ENCODE peak calls at places on chromosomes 13 and 19, in ten cellular contexts. One of them, this sample, is unnamed.

GRCh38 chr19:45098521-45099464 is 5.8 kb downstream of the PPP1R37 start:
- DNase-seq in cardiac muscle cell: peak; percentile 65
- DNase-seq in heart left ventricle: peak; percentile 37
- DNase-seq in HepG2: peak; percentile 40
- DNase-seq in SJSA1: no peak
- DNase-seq in body of pancreas: no peak
- DNase-seq in PC-3: no peak
- DNase-seq in GM23248: peak; percentile 48
- DNase-seq in stomach: peak; percentile 79
- DNase-seq in CD4-positive, CD25-positive, alpha-beta regulatory T cell: no peak
- DNase-seq in this sample: no peak

GRCh38 chr19:35315883-35316282 is 13.1 kb upstream of the CD22 start:
- DNase-seq in body of pancreas: no peak
- DNase-seq in PC-3: no peak
- DNase-seq in stomach: no peak
- DNase-seq in SJSA1: no peak
- DNase-seq in CD4-positive, CD25-positive, alpha-beta regulatory T cell: no peak
- DNase-seq in HepG2: peak; percentile 67
- DNase-seq in GM23248: no peak
- DNase-seq in heart left ventricle: no peak
- DNase-seq in cardiac muscle cell: no peak
- DNase-seq in this sample: no peak

GRCh38 chr13:42990147-42990990 is 1.7 kb downstream of the EPSTI1 start:
- DNase-seq in body of pancreas: no peak
- DNase-seq in heart left ventricle: no peak
- DNase-seq in stomach: no peak
- DNase-seq in CD4-positive, CD25-positive, alpha-beta regulatory T cell: peak; percentile 55
- DNase-seq in cardiac muscle cell: no peak
- DNase-seq in PC-3: no peak
- DNase-seq in HepG2: no peak
- DNase-seq in GM23248: peak; percentile 30
- DNase-seq in SJSA1: no peak
- DNase-seq in this sample: peak; percentile 62

GRCh38 chr13:43908156-43909126 is 28.7 kb downstream of the LACC1 start:
- DNase-seq in GM23248: peak; percentile 77
- DNase-seq in cardiac muscle cell: peak; percentile 77
- DNase-seq in HepG2: peak; percentile 20
- DNase-seq in PC-3: peak; percentile 79
- DNase-seq in heart left ventricle: no peak
- DNase-seq in stomach: no peak
- DNase-seq in body of pancreas: no peak
- DNase-seq in CD4-positive, CD25-positive, alpha-beta regulatory T cell: peak; percentile 44
- DNase-seq in SJSA1: no peak
- DNase-seq in this sample: peak; percentile 49

GRCh38 chr19:11214387-11214786 is 17.0 kb upstream of the KANK2 start:
- DNase-seq in HepG2: no peak
- DNase-seq in SJSA1: no peak
- DNase-seq in PC-3: no peak
- DNase-seq in GM23248: no peak
- DNase-seq in CD4-positive, CD25-positive, alpha-beta regulatory T cell: no peak
- DNase-seq in body of pancreas: no peak
- DNase-seq in cardiac muscle cell: no peak
- DNase-seq in stomach: no peak
- DNase-seq in heart left ventricle: no peak
- DNase-seq in this sample: no peak

GRCh38 chr19:15197275-15198005 is 3.4 kb downstream of the NOTCH3 start:
- DNase-seq in GM23248: peak; percentile 37
- DNase-seq in cardiac muscle cell: peak; percentile 49
- DNase-seq in body of pancreas: no peak
- DNase-seq in PC-3: no peak
- DNase-seq in HepG2: no peak
- DNase-seq in SJSA1: no peak
- DNase-seq in CD4-positive, CD25-positive, alpha-beta regulatory T cell: no peak
- DNase-seq in heart left ventricle: no peak
- DNase-seq in stomach: no peak
- DNase-seq in this sample: no peak

GRCh38 chr13:49308104-49308875 is 60.6 kb downstream of the CDADC1 start:
- DNase-seq in PC-3: no peak
- DNase-seq in stomach: peak; percentile 86
- DNase-seq in SJSA1: no peak
- DNase-seq in body of pancreas: peak; percentile 78
- DNase-seq in CD4-positive, CD25-positive, alpha-beta regulatory T cell: no peak
- DNase-seq in GM23248: peak; percentile 85
- DNase-seq in HepG2: peak; percentile 63
- DNase-seq in heart left ventricle: peak; percentile 78
- DNase-seq in cardiac muscle cell: peak; percentile 81
- DNase-seq in this sample: no peak

GRCh38 chr13:112722433-112723250 is 32.8 kb downstream of the ATP11A start:
- DNase-seq in SJSA1: peak; percentile 62
- DNase-seq in CD4-positive, CD25-positive, alpha-beta regulatory T cell: no peak
- DNase-seq in heart left ventricle: peak; percentile 77
- DNase-seq in cardiac muscle cell: peak; percentile 93
- DNase-seq in body of pancreas: peak; percentile 75
- DNase-seq in GM23248: peak; percentile 65
- DNase-seq in PC-3: peak; percentile 77
- DNase-seq in HepG2: peak; percentile 78
- DNase-seq in stomach: peak; percentile 79
- DNase-seq in this sample: peak; percentile 91

GRCh38 chr19:2166741-2167738 is 3.3 kb downstream of the DOT1L start:
- DNase-seq in body of pancreas: peak; percentile 81
- DNase-seq in GM23248: peak; percentile 92
- DNase-seq in stomach: peak; percentile 95
- DNase-seq in PC-3: peak; percentile 70
- DNase-seq in HepG2: peak; percentile 79
- DNase-seq in CD4-positive, CD25-positive, alpha-beta regulatory T cell: no peak
- DNase-seq in cardiac muscle cell: peak; percentile 83
- DNase-seq in heart left ventricle: peak; percentile 86
- DNase-seq in SJSA1: no peak
- DNase-seq in this sample: peak; percentile 70

GRCh38 chr19:38252935-38253691 is 3.1 kb downstream of the PPP1R14A start:
- DNase-seq in heart left ventricle: peak; percentile 73
- DNase-seq in PC-3: no peak
- DNase-seq in SJSA1: no peak
- DNase-seq in body of pancreas: no peak
- DNase-seq in stomach: peak; percentile 42
- DNase-seq in cardiac muscle cell: no peak
- DNase-seq in HepG2: no peak
- DNase-seq in GM23248: no peak
- DNase-seq in CD4-positive, CD25-positive, alpha-beta regulatory T cell: no peak
- DNase-seq in this sample: no peak

GRCh38 chr19:2038284-2039081 is 12.6 kb downstream of the MKNK2 start:
- DNase-seq in CD4-positive, CD25-positive, alpha-beta regulatory T cell: no peak
- DNase-seq in HepG2: no peak
- DNase-seq in stomach: no peak
- DNase-seq in body of pancreas: no peak
- DNase-seq in GM23248: no peak
- DNase-seq in heart left ventricle: no peak
- DNase-seq in SJSA1: peak; percentile 41
- DNase-seq in PC-3: no peak
- DNase-seq in cardiac muscle cell: no peak
- DNase-seq in this sample: no peak

GRCh38 chr13:50838031-50838430 is 5.5 kb downstream of the DLEU7 start:
- DNase-seq in CD4-positive, CD25-positive, alpha-beta regulatory T cell: no peak
- DNase-seq in cardiac muscle cell: no peak
- DNase-seq in heart left ventricle: no peak
- DNase-seq in body of pancreas: no peak
- DNase-seq in PC-3: no peak
- DNase-seq in SJSA1: no peak
- DNase-seq in GM23248: peak; percentile 56
- DNase-seq in HepG2: no peak
- DNase-seq in stomach: no peak
- DNase-seq in this sample: no peak

GRCh38 chr13:33144358-33144784 is 128.1 kb downstream of the KL start:
- DNase-seq in SJSA1: no peak
- DNase-seq in heart left ventricle: no peak
- DNase-seq in stomach: no peak
- DNase-seq in GM23248: no peak
- DNase-seq in cardiac muscle cell: no peak
- DNase-seq in CD4-positive, CD25-positive, alpha-beta regulatory T cell: no peak
- DNase-seq in PC-3: no peak
- DNase-seq in body of pancreas: no peak
- DNase-seq in HepG2: no peak
- DNase-seq in this sample: no peak

GRCh38 chr13:44549461-44549860 is 26.7 kb downstream of the TSC22D1 start:
- DNase-seq in CD4-positive, CD25-positive, alpha-beta regulatory T cell: no peak
- DNase-seq in GM23248: no peak
- DNase-seq in body of pancreas: no peak
- DNase-seq in heart left ventricle: no peak
- DNase-seq in cardiac muscle cell: no peak
- DNase-seq in HepG2: no peak
- DNase-seq in SJSA1: no peak
- DNase-seq in PC-3: no peak
- DNase-seq in stomach: no peak
- DNase-seq in this sample: no peak

GRCh38 chr13:113783966-113784644 is 25.1 kb downstream of the TMEM255B start:
- DNase-seq in SJSA1: peak; percentile 52
- DNase-seq in PC-3: no peak
- DNase-seq in HepG2: no peak
- DNase-seq in CD4-positive, CD25-positive, alpha-beta regulatory T cell: no peak
- DNase-seq in cardiac muscle cell: no peak
- DNase-seq in body of pancreas: no peak
- DNase-seq in stomach: no peak
- DNase-seq in GM23248: no peak
- DNase-seq in heart left ventricle: no peak
- DNase-seq in this sample: no peak
- H3K27me3 ChIP-seq in SJSA1: peaks cover 24% of the 10 kb centered on the region
- H3K27me3 ChIP-seq in PC-3: no peaks in the 10 kb centered on the region
- H3K27me3 ChIP-seq in HepG2: peaks cover 3% of the 10 kb centered on the region
- H3K27me3 ChIP-seq in CD4-positive, CD25-positive, alpha-beta regulatory T cell: peaks cover 8% of the 10 kb centered on the region
- H3K27me3 ChIP-seq in cardiac muscle cell: peaks cover 12% of the 10 kb centered on the region
- H3K27me3 ChIP-seq in body of pancreas: no peaks in the 10 kb centered on the region
- H3K27me3 ChIP-seq in stomach: no peaks in the 10 kb centered on the region
- H3K27me3 ChIP-seq in GM23248: peaks cover 3% of the 10 kb centered on the region
- H3K27me3 ChIP-seq in heart left ventricle: no peaks in the 10 kb centered on the region
- H3K27me3 ChIP-seq in this sample: no peaks in the 10 kb centered on the region

DNA sequence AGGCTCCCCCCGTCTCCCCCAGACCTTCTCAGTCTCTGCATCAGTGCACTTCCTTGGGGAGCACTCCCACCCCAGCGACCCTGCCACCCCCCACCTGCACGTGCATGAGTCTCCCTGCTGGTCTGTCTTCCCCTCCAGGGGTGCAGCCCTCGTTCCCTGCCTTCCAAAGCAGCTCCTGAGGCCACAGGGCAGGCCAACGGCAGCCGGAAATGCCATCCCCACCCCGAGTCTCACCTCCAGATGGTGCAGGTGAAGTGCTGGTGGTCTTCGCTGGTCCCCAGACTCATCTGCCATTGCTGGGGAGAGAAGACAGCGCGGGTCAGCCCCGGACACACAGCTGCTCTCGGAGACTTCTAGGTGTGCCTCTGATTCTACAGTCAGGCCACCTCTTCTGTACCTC is 5.5 kb downstream of the MYDGF start:
- DNase-seq in GM23248: no peak
- DNase-seq in CD4-positive, CD25-positive, alpha-beta regulatory T cell: no peak
- DNase-seq in HepG2: no peak
- DNase-seq in cardiac muscle cell: no peak
- DNase-seq in SJSA1: no peak
- DNase-seq in heart left ventricle: no peak
- DNase-seq in PC-3: no peak
- DNase-seq in body of pancreas: no peak
- DNase-seq in stomach: no peak
- DNase-seq in this sample: no peak
- H3K36me3 ChIP-seq in GM23248: peaks cover 31% of the 10 kb centered on the region
- H3K36me3 ChIP-seq in CD4-positive, CD25-positive, alpha-beta regulatory T cell: peaks cover 58% of the 10 kb centered on the region
- H3K36me3 ChIP-seq in HepG2: peaks cover 66% of the 10 kb centered on the region
- H3K36me3 ChIP-seq in cardiac muscle cell: peaks cover 12% of the 10 kb centered on the region
- H3K36me3 ChIP-seq in SJSA1: peaks cover 87% of the 10 kb centered on the region
- H3K36me3 ChIP-seq in heart left ventricle: peaks cover 85% of the 10 kb centered on the region
- H3K36me3 ChIP-seq in PC-3: peaks cover 52% of the 10 kb centered on the region
- H3K36me3 ChIP-seq in body of pancreas: peaks cover 12% of the 10 kb centered on the region
- H3K36me3 ChIP-seq in stomach: peaks cover 89% of the 10 kb centered on the region
- H3K36me3 ChIP-seq in this sample: peaks cover 11% of the 10 kb centered on the region

DNA sequence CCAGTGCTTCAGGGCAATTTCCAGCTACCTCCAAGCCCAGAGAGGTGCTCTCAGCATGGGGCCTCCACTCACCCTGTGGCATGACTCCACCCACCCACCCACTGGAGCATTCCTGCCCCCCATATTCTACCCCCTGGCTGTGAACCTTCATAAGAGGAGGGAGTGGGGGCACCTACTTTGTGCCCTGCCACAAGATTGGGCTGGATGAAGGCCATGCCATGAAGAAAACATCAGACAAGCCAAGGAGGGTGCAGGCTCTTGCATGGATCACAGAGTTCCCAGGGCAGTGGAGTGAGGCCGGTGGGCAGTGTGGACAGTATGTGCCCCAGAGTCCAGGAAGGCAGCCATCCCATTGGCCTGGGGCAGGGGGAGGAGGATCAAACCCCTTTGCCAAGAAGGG is 97.8 kb downstream of the UQCRFS1 start:
- DNase-seq in HepG2: no peak
- DNase-seq in heart left ventricle: no peak
- DNase-seq in GM23248: no peak
- DNase-seq in SJSA1: no peak
- DNase-seq in cardiac muscle cell: no peak
- DNase-seq in stomach: no peak
- DNase-seq in CD4-positive, CD25-positive, alpha-beta regulatory T cell: no peak
- DNase-seq in PC-3: no peak
- DNase-seq in body of pancreas: no peak
- DNase-seq in this sample: no peak
- H3K27me3 ChIP-seq in HepG2: no peaks in the 10 kb centered on the region
- H3K27me3 ChIP-seq in heart left ventricle: no peaks in the 10 kb centered on the region
- H3K27me3 ChIP-seq in GM23248: peaks cover 6% of the 10 kb centered on the region
- H3K27me3 ChIP-seq in SJSA1: no peaks in the 10 kb centered on the region
- H3K27me3 ChIP-seq in cardiac muscle cell: peaks cover 3% of the 10 kb centered on the region
- H3K27me3 ChIP-seq in stomach: no peaks in the 10 kb centered on the region
- H3K27me3 ChIP-seq in CD4-positive, CD25-positive, alpha-beta regulatory T cell: no peaks in the 10 kb centered on the region
- H3K27me3 ChIP-seq in PC-3: no peaks in the 10 kb centered on the region
- H3K27me3 ChIP-seq in body of pancreas: no peaks in the 10 kb centered on the region
- H3K27me3 ChIP-seq in this sample: no peaks in the 10 kb centered on the region

DNA sequence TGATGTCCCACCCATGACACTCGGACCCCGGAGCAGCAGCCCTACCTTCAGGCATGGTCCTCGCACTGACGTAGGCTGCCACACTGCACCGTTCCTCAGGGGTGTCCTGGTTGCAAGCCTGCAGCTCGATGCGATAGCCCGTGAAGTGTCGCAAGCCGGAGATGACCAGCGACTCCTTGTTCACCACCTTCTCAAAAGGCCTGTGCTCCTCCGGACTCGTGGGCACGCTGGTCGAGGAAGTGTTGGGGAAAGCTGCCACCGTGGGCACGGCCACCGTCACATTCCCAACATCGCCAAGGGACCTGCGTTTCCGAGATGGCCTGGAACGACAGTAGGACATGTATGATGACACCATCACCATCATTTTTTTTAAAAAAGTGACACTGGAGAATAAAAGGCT is 73.3 kb downstream of the ZNF557 start:
- DNase-seq in cardiac muscle cell: no peak
- DNase-seq in GM23248: no peak
- DNase-seq in PC-3: no peak
- DNase-seq in HepG2: no peak
- DNase-seq in SJSA1: no peak
- DNase-seq in body of pancreas: no peak
- DNase-seq in heart left ventricle: no peak
- DNase-seq in CD4-positive, CD25-positive, alpha-beta regulatory T cell: no peak
- DNase-seq in stomach: no peak
- DNase-seq in this sample: no peak
- H3K36me3 ChIP-seq in cardiac muscle cell: peaks cover 20% of the 10 kb centered on the region
- H3K36me3 ChIP-seq in GM23248: peaks cover 3% of the 10 kb centered on the region
- H3K36me3 ChIP-seq in PC-3: peaks cover 4% of the 10 kb centered on the region
- H3K36me3 ChIP-seq in HepG2: peaks cover 48% of the 10 kb centered on the region
- H3K36me3 ChIP-seq in SJSA1: no peaks in the 10 kb centered on the region
- H3K36me3 ChIP-seq in body of pancreas: peaks cover 14% of the 10 kb centered on the region
- H3K36me3 ChIP-seq in heart left ventricle: peaks cover 68% of the 10 kb centered on the region
- H3K36me3 ChIP-seq in CD4-positive, CD25-positive, alpha-beta regulatory T cell: no peaks in the 10 kb centered on the region
- H3K36me3 ChIP-seq in stomach: peaks cover 60% of the 10 kb centered on the region
- H3K36me3 ChIP-seq in this sample: peaks cover 11% of the 10 kb centered on the region

This sample was measured in small intestine.